ENCODE peak calls at places on chromosomes 4 and X, in four cellular contexts. E, D, U and B are unnamed samples.
A peak's percentile ranks its signal among the peaks of the same experiment; 100 is the strongest.

GRCh38 chr4:88866862-88867550 is 169.4 kb upstream of the NAP1L5 start:
- DNase-seq in U (no peak), D (no peak), E (no peak), B (no peak)

GRCh38 chr4:13642163-13642562 is 14.6 kb upstream of the BOD1L1 start:
- DNase-seq in E (no peak), U (no peak), D (no peak), B (no peak)

GRCh38 chr4:73776363-73776762 is 36.0 kb downstream of the CXCL8 start:
- DNase-seq in D (peak; percentile 84), E (no peak), U (peak; percentile 8), B (no peak)

GRCh38 chr4:48801739-48802138 is 21.7 kb upstream of the FRYL start:
- DNase-seq in D (no peak), E (no peak), U (no peak), B (no peak)

GRCh38 chr4:150082241-150082640 is 4.0 kb downstream of the DCLK2 start:
- DNase-seq in D (no peak), U (no peak), E (no peak), B (no peak)

GRCh38 chr4:185726931-185727330 is 85.1 kb downstream of the SORBS2 start:
- DNase-seq in D (no peak), U (no peak), E (no peak), B (no peak)

GRCh38 chr4:79623125-79623905 is 215.3 kb upstream of the GK2 start:
- DNase-seq in D (no peak), U (no peak), E (no peak), B (no peak)

GRCh38 chr4:183443609-183444148 is 757 bp upstream of the CDKN2AIP start:
- DNase-seq in U (no peak), E (no peak), D (no peak), B (no peak)

GRCh38 chrX:39759526-39760224 is 338.1 kb downstream of the BCOR start:
- DNase-seq in D (peak; percentile 52), E (no peak), U (no peak), B (no peak)

GRCh38 chr4:2797545-2798305 is 4.8 kb downstream of the SH3BP2 start:
- DNase-seq in D (no peak), U (peak; percentile 13), E (no peak), B (no peak)

GRCh38 chr4:30855232-30855631 is 135.1 kb downstream of the PCDH7 start:
- DNase-seq in D (no peak), U (no peak), E (no peak), B (no peak)

GRCh38 chr4:163161536-163162205 is 5.0 kb downstream of the NAF1 start:
- DNase-seq in U (no peak), D (no peak), E (no peak), B (no peak)

GRCh38 chrX:41332408-41332987 is 1.5 kb upstream of the DDX3X start:
- DNase-seq in E (peak; percentile 20), U (peak; percentile 67), D (peak; percentile 31), B (no peak)

GRCh38 chr4:6362896-6363295 is 93.2 kb downstream of the WFS1 start:
- DNase-seq in U (peak; percentile 61), D (no peak), E (no peak), B (no peak)

GRCh38 chr4:153465583-153465921 is 608 bp upstream of the TMEM131L start:
- DNase-seq in U (peak; percentile 72), E (no peak), D (no peak), B (no peak)

GRCh38 chrX:80223922-80224579 is 196.2 kb upstream of the TENT5D start:
- DNase-seq in D (no peak), U (peak; percentile 14), E (no peak), B (no peak)

GRCh38 chr4:13289391-13289790 is 194.7 kb downstream of the RAB28 start:
- DNase-seq in U (no peak), D (no peak), E (no peak), B (no peak)

GRCh38 chrX:20712811-20713210 is 446.1 kb upstream of the RPS6KA3 start:
- DNase-seq in D (no peak), E (no peak), U (no peak), B (no peak)

GRCh38 chrX:108558217-108558616 is 118.6 kb downstream of the COL4A5 start:
- DNase-seq in D (no peak), U (no peak), E (no peak), B (no peak)

GRCh38 chrX:12138366-12139313 is at the start of gene FRMPD4:
- DNase-seq in D (peak; percentile 11), U (no peak), E (no peak), B (no peak)

GRCh38 chr4:1870328-1870577 is 940 bp upstream of the NSD2 start:
- DNase-seq in E (peak; percentile 70), D (peak; percentile 85), U (peak; percentile 93), B (no peak)

GRCh38 chr4:98778206-98778605 is 119.8 kb upstream of the TSPAN5 start:
- DNase-seq in U (peak; percentile 35), E (no peak), D (peak; percentile 4), B (no peak)

GRCh38 chr4:175536852-175537453 is 275.1 kb downstream of the GPM6A start:
- DNase-seq in D (peak; percentile 46), U (peak; percentile 59), E (no peak), B (no peak)

GRCh38 chr4:74547042-74547441 is 102.1 kb downstream of the AREG start:
- DNase-seq in E (no peak), D (no peak), U (no peak), B (no peak)

GRCh38 chrX:34300871-34301270 is 168.8 kb upstream of the FAM47A start:
- DNase-seq in D (peak; percentile 19), U (peak; percentile 73), E (no peak), B (no peak)

GRCh38 chr4:149521611-149522010 is 294.0 kb downstream of the IQCM start:
- DNase-seq in D (peak; percentile 11), U (no peak), E (no peak), B (no peak)

GRCh38 chrX:10199212-10199611 is 42.4 kb downstream of the CLCN4 start:
- DNase-seq in D (no peak), U (peak; percentile 93), E (no peak), B (no peak)